ENCODE peak calls at places on chromosomes 12 and 14, in nine cellular contexts. P is A549, U is upper lobe of left lung, R is HCT116, V is GM12865, Z is pancreas, K is adipocyte, S is cardiac muscle cell, O is astrocyte of the spinal cord. D is an unnamed sample.

GRCh38 chr12:34406996-34407300 is 384.7 kb downstream of the ALG10 start:
- DNase-seq in P (no peak), U (peak), R (no peak), V (no peak), Z (peak), K (no peak), S (no peak), O (no peak), D (no peak)

GRCh38 chr14:71539660-71540285 is 392.5 kb upstream of the RGS6 start:
- DNase-seq in P (no peak), U (no peak), R (no peak), V (no peak), Z (no peak), K (peak), S (peak), O (no peak), D (no peak)

GRCh38 chr12:108832730-108833354 is 24.5 kb downstream of the SSH1 start:
- DNase-seq in P (peak), U (no peak), R (no peak), V (no peak), Z (no peak), K (peak), S (peak), O (peak), D (peak)

GRCh38 chr12:78457951-78458350 is 406.6 kb upstream of the SYT1 start:
- DNase-seq in P (no peak), U (no peak), R (no peak), V (peak), Z (no peak), K (peak), S (no peak), O (peak), D (peak)

GRCh38 chr12:3728686-3729085 is 24.2 kb downstream of the CRACR2A start:
- DNase-seq in P (no peak), U (no peak), R (no peak), V (no peak), Z (no peak), K (no peak), S (no peak), O (no peak), D (no peak)

GRCh38 chr12:1869145-1869544 is 48.8 kb downstream of the LRTM2 start:
- DNase-seq in P (no peak), U (no peak), R (no peak), V (no peak), Z (no peak), K (no peak), S (no peak), O (no peak), D (no peak)

GRCh38 chr14:81269100-81269978 is 48.6 kb upstream of the GTF2A1 start:
- DNase-seq in P (peak), U (no peak), R (peak), V (peak), Z (no peak), K (peak), S (peak), O (peak), D (peak)

GRCh38 chr14:33717866-33718265 is 233.0 kb downstream of the EGLN3 start:
- DNase-seq in P (no peak), U (no peak), R (no peak), V (no peak), Z (no peak), K (no peak), S (no peak), O (no peak), D (no peak)

DNA sequence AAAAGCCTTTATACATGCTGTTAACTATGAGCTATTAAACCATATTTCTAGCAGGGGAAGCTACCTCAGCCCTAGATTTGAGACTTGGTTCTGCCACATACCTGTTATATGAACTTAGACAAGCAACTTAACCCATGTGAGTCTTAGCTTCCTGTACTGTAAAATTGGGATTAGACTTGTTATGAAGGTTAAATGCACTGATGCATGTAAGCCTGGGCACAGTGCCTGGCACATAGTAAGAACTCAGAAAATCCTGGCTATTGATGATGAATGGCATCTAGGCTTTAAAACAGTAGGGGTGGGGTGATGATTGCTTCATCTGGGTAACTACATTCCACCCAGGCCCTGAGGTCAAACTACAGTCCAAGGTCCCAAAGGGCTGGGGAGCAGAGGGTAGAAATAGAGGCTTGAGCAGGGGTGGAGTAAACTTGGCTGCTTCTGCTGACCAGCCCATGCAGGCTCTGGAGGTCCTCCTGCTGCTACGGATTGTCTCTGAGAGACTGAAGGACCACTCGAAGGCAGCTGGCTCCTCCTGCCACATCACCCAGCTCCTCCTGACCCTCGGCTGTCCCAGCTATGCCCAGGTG is 11.3 kb downstream of the ESPL1 start:
- DNase-seq in P (no peak), U (no peak), R (no peak), V (no peak), Z (no peak), K (peak), S (no peak), O (no peak), D (no peak)
- H3K4me3 ChIP-seq in P (no peak), U (no peak), R (no peak), V (no peak), Z (no peak), K (no peak), S (no peak), O (no peak), D (no peak)

DNA sequence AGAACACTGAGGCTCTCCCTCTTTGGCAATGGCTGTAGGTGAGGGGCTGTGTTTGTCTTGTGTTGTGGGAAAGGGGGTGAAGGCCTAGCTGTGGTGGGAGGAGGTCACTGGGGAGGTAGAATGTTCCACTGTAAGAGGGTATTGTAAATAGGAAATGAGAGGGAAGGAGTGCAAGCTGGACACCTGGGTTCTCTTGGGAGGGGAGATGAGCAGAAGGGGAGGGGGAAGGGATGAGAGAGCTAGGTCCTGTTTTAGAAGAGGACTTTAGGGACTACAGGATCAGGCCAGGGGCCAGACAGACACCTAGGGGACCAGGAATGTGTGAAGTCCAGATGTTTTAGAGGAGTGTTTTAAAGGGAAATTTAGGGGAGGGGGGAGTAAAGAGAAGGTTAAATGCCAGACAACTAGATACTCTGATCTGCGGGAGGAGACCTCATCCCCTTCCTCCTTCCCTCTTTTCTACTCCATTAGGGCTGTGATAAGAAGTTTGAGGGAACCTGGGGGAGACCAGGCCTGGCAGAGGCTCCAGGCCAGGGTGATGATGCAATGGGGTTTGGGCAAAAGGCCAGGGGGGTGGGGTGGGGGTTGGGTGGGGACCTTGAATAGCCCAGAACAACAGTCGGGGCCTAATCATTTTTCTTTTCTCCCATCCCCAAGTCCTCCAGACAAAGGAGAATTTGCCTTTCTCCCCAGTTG is 2.0 kb downstream of the ITGA5 start:
- DNase-seq in P (no peak), U (no peak), R (no peak), V (no peak), Z (no peak), K (peak), S (no peak), O (no peak), D (peak)
- H3K4me3 ChIP-seq in P (peak), U (peak), R (peak), V (no peak), Z (peak), K (peak), S (peak), O (peak), D (peak)

GRCh38 chr14:32434880-32435279 is 105.8 kb downstream of the AKAP6 start:
- DNase-seq in P (no peak), U (no peak), R (no peak), V (peak), Z (no peak), K (no peak), S (no peak), O (no peak), D (no peak)
- H3K4me3 ChIP-seq in P (no peak), U (no peak), R (no peak), V (peak), Z (no peak), K (no peak), S (no peak), O (no peak), D (no peak)

DNA sequence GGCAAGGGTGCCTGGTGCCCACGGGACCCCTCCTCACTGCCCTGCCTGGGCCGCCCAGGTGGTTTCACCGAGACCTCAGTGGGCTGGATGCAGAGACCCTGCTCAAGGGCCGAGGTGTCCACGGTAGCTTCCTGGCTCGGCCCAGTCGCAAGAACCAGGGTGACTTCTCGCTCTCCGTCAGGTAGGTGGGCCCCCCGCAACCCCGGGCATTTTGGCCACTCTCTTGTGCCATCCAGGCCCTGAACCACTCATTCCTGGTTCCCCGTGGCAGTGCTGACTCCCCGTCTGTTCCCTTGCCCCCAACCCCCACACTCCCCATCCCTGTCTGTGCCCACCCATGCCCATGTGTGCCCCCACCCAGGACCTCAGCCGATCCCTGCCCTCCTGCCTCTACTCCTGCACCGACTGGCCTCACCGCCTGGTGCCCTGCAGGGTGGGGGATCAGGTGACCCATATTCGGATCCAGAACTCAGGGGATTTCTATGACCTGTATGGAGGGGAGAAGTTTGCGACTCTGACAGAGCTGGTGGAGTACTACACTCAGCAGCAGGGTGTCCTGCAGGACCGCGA is 480 bp downstream of the PTPN6 start:
- DNase-seq in P (no peak), U (no peak), R (no peak), V (no peak), Z (peak), K (no peak), S (no peak), O (no peak), D (no peak)
- H3K4me3 ChIP-seq in P (no peak), U (peak), R (no peak), V (peak), Z (peak), K (no peak), S (no peak), O (no peak), D (no peak)

DNA sequence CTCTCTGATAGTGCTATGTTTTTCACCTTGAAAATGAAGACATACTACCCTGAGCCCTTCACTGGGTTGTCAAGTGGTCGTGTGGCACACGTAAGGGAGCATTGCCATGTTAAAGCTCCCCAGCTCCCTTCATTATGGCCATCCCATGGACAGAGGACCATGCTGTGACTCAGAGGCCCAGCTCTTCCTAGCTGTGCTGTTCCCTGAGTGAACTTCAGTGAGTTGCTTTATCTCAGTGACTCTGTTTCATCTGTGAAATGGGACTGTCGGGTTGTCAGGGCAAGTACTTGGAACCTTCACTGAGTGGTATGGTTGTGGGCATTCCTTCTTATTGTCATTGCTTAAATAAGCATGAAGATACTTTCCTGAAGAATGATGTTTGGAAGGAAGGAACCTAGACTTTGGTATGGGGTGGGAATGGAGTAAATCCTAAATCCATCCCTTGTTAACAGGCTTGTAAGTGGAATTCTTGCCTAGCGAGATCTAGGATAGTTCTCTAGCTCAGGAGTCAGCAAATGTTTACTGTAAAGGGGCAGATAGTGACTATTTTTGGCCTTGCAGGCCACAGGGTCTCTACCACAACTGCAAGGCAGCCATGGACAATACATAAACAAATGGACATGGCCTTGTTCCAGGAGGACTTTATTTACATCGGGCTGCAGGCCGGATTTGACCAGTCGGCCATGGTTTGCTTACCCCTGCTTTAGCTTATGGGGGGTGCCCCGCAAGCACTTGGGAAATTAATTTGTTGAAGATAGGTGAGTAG is 283.5 kb downstream of the ZFP36L1 start:
- DNase-seq in P (no peak), U (no peak), R (no peak), V (no peak), Z (no peak), K (no peak), S (no peak), O (no peak), D (no peak)
- H3K4me3 ChIP-seq in P (no peak), U (no peak), R (no peak), V (no peak), Z (no peak), K (no peak), S (no peak), O (no peak), D (no peak)

GRCh38 chr14:103084021-103084919 is at the start of gene LBHD2:
- DNase-seq in P (no peak), U (peak), R (no peak), V (no peak), Z (peak), K (no peak), S (no peak), O (no peak), D (peak)
- H3K4me3 ChIP-seq in P (no peak), U (no peak), R (no peak), V (no peak), Z (no peak), K (peak), S (no peak), O (no peak), D (no peak)

GRCh38 chr12:130970165-130970907 is 16.6 kb downstream of the ADGRD1 start:
- DNase-seq in P (no peak), U (no peak), R (no peak), V (peak), Z (no peak), K (no peak), S (no peak), O (no peak), D (no peak)
- H3K4me3 ChIP-seq in P (no peak), U (no peak), R (no peak), V (no peak), Z (no peak), K (no peak), S (no peak), O (no peak), D (no peak)

DNA sequence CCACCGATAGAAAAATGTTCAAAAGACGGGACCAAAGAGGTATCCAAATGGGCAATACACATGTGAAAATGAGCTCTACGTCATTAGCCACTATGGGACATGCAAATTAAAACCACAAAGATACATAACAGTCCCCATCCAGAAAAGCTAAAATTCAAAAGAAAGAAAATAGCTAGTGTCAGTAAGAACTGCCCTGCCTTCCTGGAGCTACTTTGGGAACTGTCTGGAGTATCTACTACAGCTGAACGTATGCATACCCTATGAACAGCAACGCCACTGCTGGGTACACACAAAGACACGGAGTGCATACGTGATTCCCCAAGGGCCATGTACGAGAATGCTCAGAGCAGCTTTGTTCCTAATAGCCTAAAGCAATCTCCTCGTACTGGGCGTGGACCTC is 25.8 kb upstream of the KRT77 start:
- DNase-seq in P (no peak), U (no peak), R (no peak), V (no peak), Z (no peak), K (no peak), S (no peak), O (no peak), D (no peak)
- H3K4me3 ChIP-seq in P (no peak), U (no peak), R (no peak), V (no peak), Z (no peak), K (no peak), S (no peak), O (no peak), D (no peak)

GRCh38 chr12:51388826-51389225 is 2.4 kb downstream of the GALNT6 start:
- DNase-seq in P (no peak), U (no peak), R (no peak), V (peak), Z (no peak), K (no peak), S (no peak), O (no peak), D (no peak)

GRCh38 chr12:51391047-51391837 is at the start of gene GALNT6:
- DNase-seq in P (no peak), U (peak), R (no peak), V (peak), Z (peak), K (peak), S (peak), O (no peak), D (no peak)

GRCh38 chr12:51392556-51393237 is 1.5 kb upstream of the GALNT6 start:
- DNase-seq in P (no peak), U (no peak), R (no peak), V (peak), Z (no peak), K (peak), S (no peak), O (no peak), D (peak)

GRCh38 chr12:51389302-51389999 is 1.8 kb downstream of the GALNT6 start:
- DNase-seq in P (no peak), U (no peak), R (no peak), V (peak), Z (no peak), K (peak), S (no peak), O (no peak), D (peak)

GRCh38 chr12:51390457-51391046 is 654 bp downstream of the GALNT6 start:
- DNase-seq in P (no peak), U (no peak), R (no peak), V (peak), Z (no peak), K (no peak), S (no peak), O (no peak), D (no peak)
- H3K4me3 ChIP-seq in P (peak), U (peak), R (peak), V (peak), Z (peak), K (no peak), S (peak), O (no peak), D (no peak)